ENCODE peak calls at places on chromosomes 12 and 14, in five cellular contexts. E is kidney glomerular epithelial cell, B is ELR, Y is BJ, H is A172. G is an unnamed sample.

GRCh38 chr12:52020539-52021336 is 14.0 kb downstream of the TAMALIN start:
- DNase-seq in E (peak), B (peak), Y (no peak), H (peak), G (no peak)

GRCh38 chr12:9113987-9114309 is 1.8 kb downstream of the A2M start:
- DNase-seq in E (no peak), B (no peak), Y (no peak), H (no peak), G (no peak)

GRCh38 chr14:64855732-64856527 is 23.8 kb downstream of the SPTB start:
- DNase-seq in E (no peak), B (no peak), Y (no peak), H (no peak), G (no peak)

GRCh38 chr12:56634837-56635538 is 4.9 kb upstream of the BAZ2A start:
- DNase-seq in E (peak), B (peak), Y (peak), H (peak), G (peak)

GRCh38 chr14:47785041-47785440 is 109.6 kb upstream of the MDGA2 start:
- DNase-seq in E (no peak), B (no peak), Y (no peak), H (no peak), G (no peak)

GRCh38 chr14:105890474-105891220 is 364.3 kb downstream of the TMEM121 start:
- DNase-seq in E (no peak), B (no peak), Y (no peak), H (no peak), G (no peak)

GRCh38 chr12:94107910-94108309 is 40.5 kb upstream of the PLXNC1 start:
- DNase-seq in E (no peak), B (no peak), Y (no peak), H (no peak), G (no peak)

GRCh38 chr12:121590476-121591143 is 9.8 kb upstream of the KDM2B start:
- DNase-seq in E (peak), B (peak), Y (peak), H (peak), G (no peak)

GRCh38 chr12:71046215-71046614 is 111.6 kb downstream of the TSPAN8 start:
- DNase-seq in E (peak), B (no peak), Y (no peak), H (peak), G (peak)

GRCh38 chr14:38201137-38201828 is 6.4 kb upstream of the SSTR1 start:
- DNase-seq in E (no peak), B (peak), Y (no peak), H (no peak), G (no peak)

GRCh38 chr12:113007166-113007565 is 28.8 kb downstream of the OAS2 start:
- DNase-seq in E (peak), B (peak), Y (peak), H (peak), G (peak)

GRCh38 chr12:120696599-120696998 is 9.7 kb downstream of the MLEC start:
- DNase-seq in E (no peak), B (no peak), Y (no peak), H (no peak), G (no peak)

GRCh38 chr12:99957866-99958466 is 26.8 kb downstream of the ANKS1B start:
- DNase-seq in E (no peak), B (no peak), Y (no peak), H (no peak), G (no peak)

GRCh38 chr14:80202888-80203562 is 8.3 kb downstream of the DIO2 start:
- DNase-seq in E (no peak), B (peak), Y (no peak), H (no peak), G (no peak)

GRCh38 chr14:77014004-77014604 is 14.4 kb downstream of the IRF2BPL start:
- DNase-seq in E (peak), B (no peak), Y (no peak), H (no peak), G (no peak)

GRCh38 chr12:3746758-3747157 is 6.2 kb downstream of the CRACR2A start:
- DNase-seq in E (no peak), B (no peak), Y (no peak), H (no peak), G (no peak)

GRCh38 chr14:105092124-105092911 is 27.1 kb upstream of the GPR132 start:
- DNase-seq in E (peak), B (no peak), Y (no peak), H (peak), G (no peak)

GRCh38 chr12:120363274-120363855 is 5.6 kb downstream of the MSI1 start:
- DNase-seq in E (no peak), B (no peak), Y (no peak), H (no peak), G (no peak)

GRCh38 chr12:41846718-41847117 is 298.0 kb downstream of the GXYLT1 start:
- DNase-seq in E (no peak), B (no peak), Y (no peak), H (no peak), G (no peak)

GRCh38 chr12:67410246-67410645 is 141.1 kb downstream of the CAND1 start:
- DNase-seq in E (no peak), B (no peak), Y (no peak), H (no peak), G (no peak)

GRCh38 chr14:103205541-103205906 is 82.3 kb downstream of the TNFAIP2 start:
- DNase-seq in E (no peak), B (no peak), Y (no peak), H (no peak), G (no peak)

GRCh38 chr12:129571901-129572494 is 331.8 kb downstream of the TMEM132D start:
- DNase-seq in E (no peak), B (no peak), Y (no peak), H (no peak), G (no peak)

GRCh38 chr12:31280183-31280582 is 45.8 kb downstream of the SINHCAF start:
- DNase-seq in E (no peak), B (no peak), Y (no peak), H (no peak), G (no peak)

GRCh38 chr14:50883827-50884197 is 12.0 kb downstream of the ABHD12B start:
- DNase-seq in E (no peak), B (no peak), Y (no peak), H (no peak), G (no peak)

GRCh38 chr12:32466187-32466586 is 66.8 kb downstream of the FGD4 start:
- DNase-seq in E (no peak), B (no peak), Y (no peak), H (no peak), G (no peak)

GRCh38 chr12:50614167-50614762 is 109.5 kb downstream of the DIP2B start:
- DNase-seq in E (peak), B (peak), Y (no peak), H (peak), G (no peak)

GRCh38 chr12:78149459-78149858 is 318.8 kb downstream of the NAV3 start:
- DNase-seq in E (no peak), B (no peak), Y (no peak), H (no peak), G (no peak)